ENCODE peak calls at places on chromosomes 1 and 21, in nine cellular contexts. One of them, this sample, is unnamed.
A peak's percentile ranks its signal among the peaks of the same experiment; 100 is the strongest.

GRCh38 chr1:55813619-55814018 is 598.5 kb upstream of the USP24 start:
- DNase-seq in neural progenitor cell: no peak
- DNase-seq in SK-N-SH: no peak
- DNase-seq in OCI-LY7: no peak
- DNase-seq in hepatocyte: peak; percentile 66
- DNase-seq in HCT116: no peak
- DNase-seq in GM23338: no peak
- DNase-seq in GM23248: peak; percentile 79
- DNase-seq in MM.1S: no peak
- DNase-seq in this sample: peak; percentile 49

GRCh38 chr1:27656157-27656893 is 15.7 kb downstream of the IFI6 start:
- DNase-seq in SK-N-SH: no peak
- DNase-seq in OCI-LY7: peak; percentile 58
- DNase-seq in GM23248: peak; percentile 95
- DNase-seq in neural progenitor cell: peak; percentile 86
- DNase-seq in HCT116: no peak
- DNase-seq in GM23338: peak; percentile 91
- DNase-seq in hepatocyte: no peak
- DNase-seq in MM.1S: no peak
- DNase-seq in this sample: peak; percentile 52

GRCh38 chr1:201171063-201172036 is 17.1 kb upstream of the TMEM9 start:
- DNase-seq in hepatocyte: peak; percentile 81
- DNase-seq in GM23338: peak; percentile 74
- DNase-seq in HCT116: peak; percentile 46
- DNase-seq in SK-N-SH: peak; percentile 85
- DNase-seq in GM23248: peak; percentile 80
- DNase-seq in MM.1S: peak; percentile 80
- DNase-seq in OCI-LY7: no peak
- DNase-seq in neural progenitor cell: peak; percentile 66
- DNase-seq in this sample: peak; percentile 79

GRCh38 chr21:42640486-42640885 is 12.9 kb upstream of the PDE9A start:
- DNase-seq in MM.1S: no peak
- DNase-seq in GM23338: no peak
- DNase-seq in hepatocyte: no peak
- DNase-seq in OCI-LY7: no peak
- DNase-seq in neural progenitor cell: no peak
- DNase-seq in SK-N-SH: no peak
- DNase-seq in HCT116: no peak
- DNase-seq in GM23248: no peak
- DNase-seq in this sample: no peak

GRCh38 chr21:26814374-26814773 is 30.8 kb downstream of the ADAMTS1 start:
- DNase-seq in hepatocyte: no peak
- DNase-seq in MM.1S: no peak
- DNase-seq in SK-N-SH: no peak
- DNase-seq in HCT116: no peak
- DNase-seq in GM23338: no peak
- DNase-seq in OCI-LY7: no peak
- DNase-seq in GM23248: no peak
- DNase-seq in neural progenitor cell: no peak
- DNase-seq in this sample: no peak

GRCh38 chr1:92749024-92749634 is 35.8 kb downstream of the EVI5 start:
- DNase-seq in GM23338: peak; percentile 82
- DNase-seq in OCI-LY7: peak; percentile 81
- DNase-seq in neural progenitor cell: peak; percentile 71
- DNase-seq in GM23248: peak; percentile 84
- DNase-seq in MM.1S: peak; percentile 62
- DNase-seq in hepatocyte: peak; percentile 61
- DNase-seq in SK-N-SH: peak; percentile 22
- DNase-seq in HCT116: peak; percentile 51
- DNase-seq in this sample: peak; percentile 72

GRCh38 chr1:11654571-11655262 is at the start of gene FBXO44:
- DNase-seq in hepatocyte: peak; percentile 86
- DNase-seq in neural progenitor cell: peak; percentile 83
- DNase-seq in MM.1S: peak; percentile 53
- DNase-seq in HCT116: no peak
- DNase-seq in SK-N-SH: peak; percentile 89
- DNase-seq in GM23338: peak; percentile 91
- DNase-seq in OCI-LY7: peak; percentile 67
- DNase-seq in GM23248: peak; percentile 65
- DNase-seq in this sample: peak; percentile 34

GRCh38 chr1:46533179-46533864 is 18.1 kb downstream of the KNCN start:
- DNase-seq in OCI-LY7: no peak
- DNase-seq in HCT116: no peak
- DNase-seq in GM23248: peak; percentile 74
- DNase-seq in MM.1S: no peak
- DNase-seq in GM23338: peak; percentile 63
- DNase-seq in hepatocyte: peak; percentile 64
- DNase-seq in SK-N-SH: peak; percentile 77
- DNase-seq in neural progenitor cell: peak; percentile 65
- DNase-seq in this sample: no peak

GRCh38 chr1:110339427-110340206 is 440 bp downstream of the RBM15 start:
- DNase-seq in HCT116: no peak
- DNase-seq in OCI-LY7: peak; percentile 71
- DNase-seq in MM.1S: peak; percentile 41
- DNase-seq in SK-N-SH: peak; percentile 62
- DNase-seq in GM23338: peak; percentile 76
- DNase-seq in GM23248: peak; percentile 79
- DNase-seq in hepatocyte: peak; percentile 83
- DNase-seq in neural progenitor cell: peak; percentile 72
- DNase-seq in this sample: peak; percentile 23

GRCh38 chr1:171484760-171485374 is 463 bp upstream of the PRRC2C start:
- DNase-seq in neural progenitor cell: no peak
- DNase-seq in GM23338: no peak
- DNase-seq in MM.1S: peak; percentile 89
- DNase-seq in SK-N-SH: peak; percentile 12
- DNase-seq in HCT116: no peak
- DNase-seq in hepatocyte: no peak
- DNase-seq in GM23248: no peak
- DNase-seq in OCI-LY7: no peak
- DNase-seq in this sample: no peak

GRCh38 chr1:60978421-60979357 is 103.7 kb upstream of the NFIA start:
- DNase-seq in hepatocyte: peak; percentile 46
- DNase-seq in neural progenitor cell: no peak
- DNase-seq in GM23248: peak; percentile 58
- DNase-seq in SK-N-SH: peak; percentile 32
- DNase-seq in HCT116: no peak
- DNase-seq in OCI-LY7: peak; percentile 49
- DNase-seq in GM23338: peak; percentile 67
- DNase-seq in MM.1S: peak; percentile 45
- DNase-seq in this sample: peak; percentile 64

GRCh38 chr1:59393211-59394180 is 96.6 kb downstream of the FGGY start:
- DNase-seq in hepatocyte: peak; percentile 83
- DNase-seq in GM23248: peak; percentile 79
- DNase-seq in MM.1S: no peak
- DNase-seq in HCT116: no peak
- DNase-seq in neural progenitor cell: peak; percentile 51
- DNase-seq in OCI-LY7: no peak
- DNase-seq in SK-N-SH: no peak
- DNase-seq in GM23338: peak; percentile 44
- DNase-seq in this sample: no peak

GRCh38 chr1:160720366-160720765 is 8.7 kb upstream of the CD48 start:
- DNase-seq in HCT116: no peak
- DNase-seq in hepatocyte: no peak
- DNase-seq in GM23338: no peak
- DNase-seq in SK-N-SH: no peak
- DNase-seq in MM.1S: no peak
- DNase-seq in GM23248: no peak
- DNase-seq in neural progenitor cell: no peak
- DNase-seq in OCI-LY7: no peak
- DNase-seq in this sample: no peak

GRCh38 chr1:64515427-64515826 is 45.5 kb downstream of the CACHD1 start:
- DNase-seq in OCI-LY7: no peak
- DNase-seq in GM23338: no peak
- DNase-seq in SK-N-SH: no peak
- DNase-seq in hepatocyte: peak; percentile 39
- DNase-seq in MM.1S: no peak
- DNase-seq in HCT116: no peak
- DNase-seq in GM23248: peak; percentile 89
- DNase-seq in neural progenitor cell: no peak
- DNase-seq in this sample: no peak

GRCh38 chr1:186188004-186188539 is 187.0 kb downstream of the TPR start:
- DNase-seq in GM23338: no peak
- DNase-seq in neural progenitor cell: no peak
- DNase-seq in SK-N-SH: no peak
- DNase-seq in MM.1S: no peak
- DNase-seq in hepatocyte: peak; percentile 36
- DNase-seq in HCT116: peak; percentile 63
- DNase-seq in OCI-LY7: no peak
- DNase-seq in GM23248: peak; percentile 97
- DNase-seq in this sample: peak; percentile 91

DNA sequence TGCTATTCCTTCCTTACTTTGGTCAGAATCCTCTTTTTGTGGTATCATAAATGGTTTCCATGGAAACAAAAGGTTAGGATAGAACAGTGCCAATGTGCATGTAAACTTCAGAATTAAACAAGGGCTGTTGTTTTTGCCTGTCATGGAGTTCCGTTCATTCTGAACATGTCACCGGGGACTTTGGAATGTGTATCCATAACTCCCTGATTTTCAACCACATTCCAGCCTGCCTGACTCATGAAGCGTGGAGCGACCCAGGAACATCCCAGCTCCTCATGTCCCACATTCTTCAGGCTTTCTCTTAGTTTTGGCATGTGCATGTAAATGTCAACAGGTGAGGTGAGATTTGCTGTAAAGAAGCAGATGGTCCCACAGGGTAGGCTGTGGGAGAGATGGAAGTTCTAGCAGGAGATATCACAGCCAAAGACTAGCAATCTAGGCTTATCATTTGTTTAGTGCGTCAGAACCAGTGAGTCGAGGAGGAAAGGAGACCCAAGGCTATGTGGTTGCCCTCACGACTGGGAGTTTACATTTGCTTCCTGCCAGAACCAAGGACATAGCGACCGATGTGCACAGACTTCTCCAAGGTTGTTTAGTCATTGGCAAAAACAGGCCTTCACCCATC is 23.0 kb upstream of the DNAJC11 start:
- DNase-seq in HCT116: no peak
- DNase-seq in SK-N-SH: no peak
- DNase-seq in hepatocyte: peak; percentile 56
- DNase-seq in MM.1S: no peak
- DNase-seq in neural progenitor cell: no peak
- DNase-seq in GM23248: peak; percentile 75
- DNase-seq in GM23338: no peak
- DNase-seq in OCI-LY7: no peak
- DNase-seq in this sample: peak; percentile 73
- H3K4me3 ChIP-seq in HCT116: no peak overlapping the region
- H3K4me3 ChIP-seq in SK-N-SH: no peak overlapping the region
- H3K4me3 ChIP-seq in hepatocyte: no peak overlapping the region
- H3K4me3 ChIP-seq in MM.1S: no peak overlapping the region
- H3K4me3 ChIP-seq in neural progenitor cell: no peak overlapping the region
- H3K4me3 ChIP-seq in GM23248: peak overlapping the region; percentile 6
- H3K4me3 ChIP-seq in GM23338: no peak overlapping the region
- H3K4me3 ChIP-seq in OCI-LY7: no peak overlapping the region
- H3K4me3 ChIP-seq in this sample: no peak overlapping the region

GRCh38 chr1:180029524-180030130 is 75.0 kb downstream of the CEP350 start:
- DNase-seq in OCI-LY7: no peak
- DNase-seq in GM23248: no peak
- DNase-seq in hepatocyte: no peak
- DNase-seq in neural progenitor cell: no peak
- DNase-seq in SK-N-SH: no peak
- DNase-seq in HCT116: no peak
- DNase-seq in MM.1S: no peak
- DNase-seq in GM23338: no peak
- DNase-seq in this sample: no peak

GRCh38 chr1:180027949-180028445 is 73.4 kb downstream of the CEP350 start:
- DNase-seq in hepatocyte: no peak
- DNase-seq in MM.1S: no peak
- DNase-seq in neural progenitor cell: no peak
- DNase-seq in GM23248: peak; percentile 88
- DNase-seq in GM23338: no peak
- DNase-seq in SK-N-SH: no peak
- DNase-seq in HCT116: no peak
- DNase-seq in OCI-LY7: no peak
- DNase-seq in this sample: peak; percentile 37

GRCh38 chr1:180033387-180033786 is 78.8 kb downstream of the CEP350 start:
- DNase-seq in SK-N-SH: no peak
- DNase-seq in MM.1S: no peak
- DNase-seq in hepatocyte: no peak
- DNase-seq in OCI-LY7: no peak
- DNase-seq in GM23248: peak; percentile 7
- DNase-seq in HCT116: no peak
- DNase-seq in neural progenitor cell: no peak
- DNase-seq in GM23338: no peak
- DNase-seq in this sample: peak; percentile 12

GRCh38 chr1:180026556-180026955 is 71.9 kb downstream of the CEP350 start:
- DNase-seq in MM.1S: no peak
- DNase-seq in hepatocyte: no peak
- DNase-seq in neural progenitor cell: no peak
- DNase-seq in HCT116: no peak
- DNase-seq in GM23248: peak; percentile 66
- DNase-seq in OCI-LY7: no peak
- DNase-seq in SK-N-SH: no peak
- DNase-seq in GM23338: no peak
- DNase-seq in this sample: no peak

GRCh38 chr1:180028864-180029263 is 74.3 kb downstream of the CEP350 start:
- DNase-seq in OCI-LY7: no peak
- DNase-seq in hepatocyte: no peak
- DNase-seq in MM.1S: peak; percentile 44
- DNase-seq in GM23338: no peak
- DNase-seq in GM23248: peak; percentile 19
- DNase-seq in HCT116: no peak
- DNase-seq in neural progenitor cell: no peak
- DNase-seq in SK-N-SH: no peak
- DNase-seq in this sample: no peak
- TF ChIP-seq EZH2phosphoT487 in OCI-LY7: no peak
- TF ChIP-seq EZH2phosphoT487 in hepatocyte: no peak
- TF ChIP-seq EZH2phosphoT487 in MM.1S: no peak
- TF ChIP-seq EZH2phosphoT487 in GM23338: no peak
- TF ChIP-seq EZH2phosphoT487 in GM23248: no peak
- TF ChIP-seq EZH2phosphoT487 in HCT116: no peak
- TF ChIP-seq EZH2phosphoT487 in neural progenitor cell: no peak
- TF ChIP-seq EZH2phosphoT487 in SK-N-SH: no peak
- TF ChIP-seq EZH2phosphoT487 in this sample: no peak

DNA sequence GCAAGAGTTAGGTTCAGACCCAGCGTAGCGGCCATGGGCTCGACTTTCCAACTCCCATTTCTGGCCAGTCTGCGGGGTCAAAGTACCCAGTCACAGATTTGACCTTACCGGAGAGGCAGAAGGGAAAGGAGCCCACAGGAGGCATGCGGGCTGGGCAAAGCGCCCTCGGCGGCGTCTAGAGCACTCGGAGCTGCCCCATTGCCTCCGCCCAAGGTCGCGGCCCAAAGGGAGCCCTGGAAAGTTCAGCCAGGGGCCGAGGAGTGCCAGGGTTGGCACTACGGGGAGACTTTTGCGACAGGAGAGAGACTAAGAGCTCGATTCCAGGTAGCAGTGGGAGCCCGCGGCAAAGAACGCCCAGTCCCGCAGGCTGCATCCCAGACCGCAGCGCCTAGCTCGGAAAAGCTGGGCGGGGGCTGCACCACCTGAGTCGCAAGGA is 896 bp downstream of the KANK4 start:
- DNase-seq in hepatocyte: no peak
- DNase-seq in GM23248: no peak
- DNase-seq in GM23338: peak; percentile 55
- DNase-seq in neural progenitor cell: peak; percentile 28
- DNase-seq in MM.1S: no peak
- DNase-seq in SK-N-SH: no peak
- DNase-seq in OCI-LY7: no peak
- DNase-seq in HCT116: no peak
- DNase-seq in this sample: no peak
- H3K4me3 ChIP-seq in hepatocyte: peak overlapping the region; percentile 38
- H3K4me3 ChIP-seq in GM23248: peak overlapping the region; percentile 69
- H3K4me3 ChIP-seq in GM23338: peak overlapping the region; percentile 92
- H3K4me3 ChIP-seq in neural progenitor cell: peak overlapping the region; percentile 67
- H3K4me3 ChIP-seq in MM.1S: no peak overlapping the region
- H3K4me3 ChIP-seq in SK-N-SH: no peak overlapping the region
- H3K4me3 ChIP-seq in OCI-LY7: no peak overlapping the region
- H3K4me3 ChIP-seq in HCT116: no peak overlapping the region
- H3K4me3 ChIP-seq in this sample: no peak overlapping the region

GRCh38 chr1:7588457-7588827 is 182.7 kb upstream of the VAMP3 start:
- DNase-seq in OCI-LY7: no peak
- DNase-seq in HCT116: no peak
- DNase-seq in MM.1S: no peak
- DNase-seq in neural progenitor cell: no peak
- DNase-seq in GM23248: no peak
- DNase-seq in hepatocyte: no peak
- DNase-seq in GM23338: no peak
- DNase-seq in SK-N-SH: no peak
- DNase-seq in this sample: no peak
- TF ChIP-seq EZH2phosphoT487 in OCI-LY7: no peak
- TF ChIP-seq EZH2phosphoT487 in HCT116: no peak
- TF ChIP-seq EZH2phosphoT487 in MM.1S: no peak
- TF ChIP-seq EZH2phosphoT487 in neural progenitor cell: no peak
- TF ChIP-seq EZH2phosphoT487 in GM23248: no peak
- TF ChIP-seq EZH2phosphoT487 in hepatocyte: no peak
- TF ChIP-seq EZH2phosphoT487 in GM23338: no peak
- TF ChIP-seq EZH2phosphoT487 in SK-N-SH: no peak
- TF ChIP-seq EZH2phosphoT487 in this sample: no peak